ENCODE peak calls at places on chromosome 11, in eight cellular contexts. G, P, R, K, S, V, C and H are unnamed samples.

GRCh38 chr11:3674189-3674588 is 3.0 kb upstream of the CHRNA10 start:
- DNase-seq in G (no peak), P (no peak), R (no peak), K (no peak), S (no peak), V (no peak), C (no peak), H (no peak)

GRCh38 chr11:13298765-13299164 is 21.2 kb downstream of the BMAL1 start:
- DNase-seq in G (no peak), P (peak; percentile 65), R (no peak), K (no peak), S (no peak), V (no peak), C (no peak), H (no peak)

GRCh38 chr11:2142762-2143202 is 3.6 kb upstream of the IGF2 start:
- DNase-seq in G (no peak), P (no peak), R (no peak), K (no peak), S (no peak), V (no peak), C (no peak), H (no peak)

GRCh38 chr11:129881570-129882170 is 13.7 kb downstream of the NFRKB start:
- DNase-seq in G (peak; percentile 36), P (no peak), R (peak; percentile 57), K (no peak), S (no peak), V (peak; percentile 51), C (no peak), H (no peak)

GRCh38 chr11:2827256-2827655 is 58.3 kb downstream of the CDKN1C start:
- DNase-seq in G (no peak), P (no peak), R (no peak), K (no peak), S (no peak), V (no peak), C (no peak), H (no peak)

GRCh38 chr11:71425851-71426250 is 22.3 kb downstream of the DHCR7 start:
- DNase-seq in G (no peak), P (no peak), R (no peak), K (no peak), S (no peak), V (no peak), C (no peak), H (no peak)

GRCh38 chr11:71486320-71486719 is 33.3 kb downstream of the NADSYN1 start:
- DNase-seq in G (no peak), P (no peak), R (no peak), K (no peak), S (peak; percentile 21), V (no peak), C (no peak), H (no peak)

GRCh38 chr11:45145421-45146071 is 893 bp upstream of the PRDM11 start:
- DNase-seq in G (no peak), P (peak; percentile 81), R (peak; percentile 68), K (peak; percentile 50), S (peak; percentile 86), V (no peak), C (no peak), H (no peak)

GRCh38 chr11:95918720-95919119 is 5.2 kb downstream of the MTMR2 start:
- DNase-seq in G (no peak), P (no peak), R (no peak), K (no peak), S (no peak), V (no peak), C (no peak), H (no peak)

GRCh38 chr11:34696876-34697275 is 76.0 kb downstream of the EHF start:
- DNase-seq in G (no peak), P (no peak), R (no peak), K (no peak), S (no peak), V (no peak), C (no peak), H (no peak)

GRCh38 chr11:116879789-116880402 is 42.5 kb upstream of the APOA1 start:
- DNase-seq in G (peak; percentile 15), P (no peak), R (no peak), K (no peak), S (no peak), V (no peak), C (peak; percentile 36), H (no peak)

GRCh38 chr11:70510106-70510505 is 111.8 kb downstream of the CTTN start:
- DNase-seq in G (no peak), P (no peak), R (no peak), K (no peak), S (no peak), V (no peak), C (no peak), H (no peak)

GRCh38 chr11:76455931-76456330 is 11.1 kb downstream of the EMSY start:
- DNase-seq in G (no peak), P (no peak), R (no peak), K (no peak), S (no peak), V (no peak), C (no peak), H (no peak)

GRCh38 chr11:3058753-3059664 is 1.8 kb upstream of the CARS1 start:
- DNase-seq in G (no peak), P (no peak), R (no peak), K (no peak), S (no peak), V (no peak), C (no peak), H (peak; percentile 51)

GRCh38 chr11:131373326-131373725 is 2.9 kb downstream of the NTM start:
- DNase-seq in G (no peak), P (no peak), R (no peak), K (no peak), S (no peak), V (no peak), C (no peak), H (no peak)

GRCh38 chr11:80362578-80362977 is 921.7 kb upstream of the TENM4 start:
- DNase-seq in G (no peak), P (no peak), R (no peak), K (no peak), S (no peak), V (no peak), C (no peak), H (no peak)

GRCh38 chr11:1047576-1048156 is 11.1 kb upstream of the MUC6 start:
- DNase-seq in G (no peak), P (no peak), R (no peak), K (no peak), S (no peak), V (no peak), C (no peak), H (no peak)

GRCh38 chr11:60084866-60085265 is 3.6 kb upstream of the MS4A2 start:
- DNase-seq in G (no peak), P (no peak), R (no peak), K (no peak), S (no peak), V (no peak), C (peak; percentile 47), H (no peak)

GRCh38 chr11:46305295-46305694 is 27.8 kb downstream of the CREB3L1 start:
- DNase-seq in G (no peak), P (no peak), R (no peak), K (no peak), S (no peak), V (no peak), C (no peak), H (no peak)

GRCh38 chr11:83120328-83120727 is 36.6 kb upstream of the PCF11 start:
- DNase-seq in G (no peak), P (no peak), R (no peak), K (no peak), S (no peak), V (no peak), C (no peak), H (no peak)

GRCh38 chr11:70500076-70500847 is 101.9 kb downstream of the CTTN start:
- DNase-seq in G (no peak), P (no peak), R (no peak), K (no peak), S (no peak), V (no peak), C (no peak), H (no peak)

GRCh38 chr11:122089111-122089510 is 26.9 kb downstream of the BLID start:
- DNase-seq in G (no peak), P (no peak), R (no peak), K (no peak), S (no peak), V (no peak), C (no peak), H (no peak)

GRCh38 chr11:66985508-66986177 is 10.5 kb downstream of the C11orf86 start:
- DNase-seq in G (no peak), P (no peak), R (no peak), K (no peak), S (no peak), V (no peak), C (no peak), H (no peak)

GRCh38 chr11:22786475-22786874 is 43.1 kb downstream of the SVIP start:
- DNase-seq in G (no peak), P (no peak), R (no peak), K (no peak), S (no peak), V (no peak), C (no peak), H (no peak)

GRCh38 chr11:47267858-47268257 is 2.1 kb upstream of the MADD start:
- DNase-seq in G (no peak), P (no peak), R (no peak), K (no peak), S (no peak), V (no peak), C (no peak), H (no peak)

GRCh38 chr11:86145439-86146156 is 76.7 kb upstream of the PICALM start:
- DNase-seq in G (no peak), P (no peak), R (no peak), K (no peak), S (no peak), V (no peak), C (no peak), H (no peak)

GRCh38 chr11:2663506-2663905 is 36.3 kb downstream of the KCNQ1OT1 start:
- DNase-seq in G (no peak), P (no peak), R (peak; percentile 31), K (no peak), S (peak; percentile 57), V (no peak), C (no peak), H (no peak)

GRCh38 chr11:2576536-2576935 is 123.3 kb downstream of the KCNQ1OT1 start:
- DNase-seq in G (no peak), P (no peak), R (peak; percentile 27), K (no peak), S (peak; percentile 71), V (no peak), C (no peak), H (no peak)

GRCh38 chr11:31649567-31649966 is 140.0 kb downstream of the ELP4 start:
- DNase-seq in G (no peak), P (no peak), R (no peak), K (no peak), S (no peak), V (no peak), C (no peak), H (no peak)

GRCh38 chr11:32884770-32885384 is 7.7 kb upstream of the QSER1 start:
- DNase-seq in G (no peak), P (no peak), R (no peak), K (no peak), S (no peak), V (no peak), C (no peak), H (no peak)

GRCh38 chr11:1759151-1759850 is 4.4 kb downstream of the CTSD start:
- DNase-seq in G (no peak), P (no peak), R (no peak), K (no peak), S (no peak), V (no peak), C (no peak), H (no peak)

GRCh38 chr11:3984896-3985295 is 109.7 kb upstream of the RRM1 start:
- DNase-seq in G (peak; percentile 32), P (no peak), R (peak; percentile 50), K (peak; percentile 20), S (no peak), V (peak; percentile 28), C (no peak), H (no peak)

GRCh38 chr11:9759519-9760179 is 95.8 kb downstream of the SWAP70 start:
- DNase-seq in G (peak; percentile 18), P (peak; percentile 96), R (peak; percentile 95), K (peak; percentile 78), S (peak; percentile 99), V (peak; percentile 67), C (no peak), H (peak; percentile 99)

GRCh38 chr11:18457435-18457834 is 1.8 kb downstream of the LDHAL6A start:
- DNase-seq in G (no peak), P (no peak), R (peak; percentile 64), K (no peak), S (no peak), V (no peak), C (no peak), H (no peak)